ENCODE peak calls at places on chromosomes 6 and 20, in five cellular contexts. B is pancreas, Y is mucosa of descending colon, H is uterus, L is mammary epithelial cell. Z is an unnamed sample.

GRCh38 chr6:20791932-20792331 is 257.7 kb downstream of the CDKAL1 start:
- DNase-seq in H (no peak), L (no peak), B (no peak), Y (no peak), Z (no peak)

GRCh38 chr6:170025341-170026271 is 265.3 kb downstream of the DLL1 start:
- DNase-seq in L (peak; percentile 1), B (no peak), Y (no peak), H (peak; percentile 13), Z (no peak)

GRCh38 chr20:21396921-21397340 is 395 bp downstream of the NKX2-4 start:
- DNase-seq in Y (peak; percentile 25), B (peak; percentile 19), L (no peak), H (no peak), Z (no peak)

GRCh38 chr6:84078335-84078734 is 44.8 kb downstream of the MRAP2 start:
- DNase-seq in Y (no peak), L (no peak), B (no peak), H (no peak), Z (no peak)

GRCh38 chr6:150116195-150116800 is 26.5 kb upstream of the PPP1R14C start:
- DNase-seq in L (peak; percentile 69), Y (no peak), H (no peak), B (no peak), Z (no peak)

GRCh38 chr6:167543602-167544506 is 219.0 kb downstream of the TTLL2 start:
- DNase-seq in Y (no peak), L (no peak), B (no peak), H (peak; percentile 74), Z (no peak)

GRCh38 chr6:13099771-13100170 is 228.6 kb downstream of the TBC1D7 start:
- DNase-seq in Y (no peak), H (no peak), B (no peak), L (no peak), Z (no peak)

GRCh38 chr6:95094751-95095150 is 482.6 kb upstream of the MANEA start:
- DNase-seq in Y (no peak), B (no peak), H (no peak), L (peak; percentile 68), Z (peak; percentile 4)

GRCh38 chr6:108727966-108728730 is 120.1 kb upstream of the ARMC2 start:
- DNase-seq in H (no peak), Y (no peak), B (no peak), L (no peak), Z (no peak)

GRCh38 chr6:139247618-139248017 is 44.2 kb downstream of the TXLNB start:
- DNase-seq in Y (no peak), L (no peak), B (no peak), H (no peak), Z (no peak)

DNA sequence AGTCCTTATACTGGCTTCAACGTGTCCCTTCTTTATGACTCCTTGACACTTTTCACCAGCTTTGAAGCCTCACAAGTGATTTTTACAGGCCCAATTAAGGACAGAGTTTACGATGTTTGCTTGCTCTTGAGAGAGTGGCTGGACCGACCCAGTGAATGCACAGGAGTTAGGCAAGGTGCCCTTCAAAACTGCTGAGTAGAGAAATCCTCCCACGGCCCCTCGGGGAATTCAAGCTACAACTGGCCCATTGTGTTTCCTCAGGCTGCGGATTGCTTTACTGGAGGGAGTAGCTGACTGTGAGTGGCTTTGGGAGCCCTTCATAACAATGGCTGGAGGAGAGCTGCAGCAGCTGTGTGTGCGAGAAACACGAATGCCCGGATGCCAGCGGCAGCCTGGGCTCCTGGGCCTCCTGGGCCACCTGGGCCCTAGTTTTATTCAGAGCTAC is 50.0 kb downstream of the SGK1 start:
- DNase-seq in Y (peak; percentile 28), L (no peak), H (peak; percentile 28), B (no peak), Z (no peak)
- TF ChIP-seq CTCF in Y (no peak), L (no peak), H (no peak), B (no peak), Z (no peak)

GRCh38 chr20:45347297-45347935 is 808 bp downstream of the SDC4 start:
- DNase-seq in L (no peak), Y (no peak), H (no peak), B (peak; percentile 62), Z (no peak)
- H3K4me3 ChIP-seq in L (peak overlapping the region; percentile 87), Y (peak overlapping the region; percentile 69), H (peak overlapping the region; percentile 78), B (peak overlapping the region; percentile 45), Z (peak overlapping the region; percentile 90)

DNA sequence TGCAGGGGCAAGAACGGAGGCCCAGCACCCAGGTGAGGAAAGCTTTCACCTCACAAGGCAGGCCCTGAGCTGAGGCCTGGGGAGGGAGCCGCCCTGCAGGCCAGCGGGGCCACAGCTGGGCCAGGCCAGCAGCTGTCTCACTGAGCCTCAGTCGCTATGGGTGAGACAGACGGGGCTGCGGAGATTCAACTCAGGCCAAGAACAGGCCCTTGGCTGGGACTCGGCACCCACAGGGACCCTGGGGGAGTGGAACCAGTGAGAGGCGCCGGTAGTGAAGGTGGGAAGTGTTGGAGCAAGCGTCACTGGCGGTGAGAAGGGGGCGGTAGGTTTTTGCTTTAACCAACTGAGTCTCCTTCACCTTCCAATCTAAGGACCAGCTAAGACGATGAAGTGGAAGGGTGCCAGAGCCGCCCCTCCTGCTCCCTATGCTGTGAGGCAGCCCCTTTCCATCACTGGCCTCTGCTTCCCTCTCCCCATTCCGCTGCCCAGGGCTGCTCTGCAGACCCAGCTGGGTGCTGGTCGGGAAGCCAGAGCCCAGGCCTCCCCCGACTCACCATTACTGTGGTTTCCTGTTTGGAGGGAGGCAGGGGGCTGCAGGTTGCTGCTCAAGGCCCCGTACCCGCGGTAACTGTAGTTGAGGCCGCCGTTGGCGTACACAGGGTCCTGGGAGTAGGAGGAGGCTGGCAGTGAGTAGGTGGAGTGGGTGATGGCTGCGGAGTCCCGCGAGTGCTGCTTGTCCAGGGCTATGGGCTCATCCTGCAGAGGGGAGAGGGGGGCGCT is 93.7 kb downstream of the ASXL1 start:
- DNase-seq in L (no peak), B (peak; percentile 34), H (no peak), Y (no peak), Z (no peak)
- TF ChIP-seq CTCF in L (no peak), B (no peak), H (no peak), Y (no peak), Z (no peak)

GRCh38 chr6:30074331-30075093 is 1.1 kb downstream of the RNF39 start:
- DNase-seq in Y (no peak), B (peak; percentile 42), L (no peak), H (no peak), Z (no peak)
- H3K4me3 ChIP-seq in Y (no peak overlapping the region), B (peak overlapping the region; percentile 26), L (peak overlapping the region; percentile 74), H (peak overlapping the region; percentile 7), Z (peak overlapping the region; percentile 15)

GRCh38 chr20:58512808-58513552 is 2.2 kb downstream of the APCDD1L start:
- DNase-seq in B (no peak), Y (no peak), H (no peak), L (no peak), Z (no peak)
- TF ChIP-seq CTCF in B (no peak), Y (no peak), H (no peak), L (no peak), Z (no peak)

GRCh38 chr6:26555505-26556262 is 17.5 kb downstream of the HMGN4 start:
- DNase-seq in L (peak; percentile 15), H (no peak), Y (no peak), B (no peak), Z (no peak)
- H3K4me3 ChIP-seq in L (no peak overlapping the region), H (peak overlapping the region; percentile 1), Y (no peak overlapping the region), B (no peak overlapping the region), Z (peak overlapping the region; percentile 59)

GRCh38 chr6:1043458-1043836 is 268.5 kb upstream of the FOXQ1 start:
- DNase-seq in Y (no peak), H (no peak), B (no peak), L (no peak), Z (no peak)

GRCh38 chr6:1047926-1048595 is 263.8 kb upstream of the FOXQ1 start:
- DNase-seq in H (no peak), Y (no peak), B (no peak), L (no peak), Z (no peak)

GRCh38 chr6:1042583-1043457 is 269.1 kb upstream of the FOXQ1 start:
- DNase-seq in L (no peak), Y (no peak), B (no peak), H (no peak), Z (no peak)

GRCh38 chr6:1045239-1045638 is 266.7 kb upstream of the FOXQ1 start:
- DNase-seq in L (no peak), B (no peak), Y (no peak), H (no peak), Z (no peak)

GRCh38 chr6:1044040-1044836 is 267.7 kb upstream of the FOXQ1 start:
- DNase-seq in L (no peak), Y (no peak), H (no peak), B (no peak), Z (no peak)
- TF ChIP-seq CTCF in L (no peak), Y (no peak), H (no peak), B (no peak), Z (no peak)

DNA sequence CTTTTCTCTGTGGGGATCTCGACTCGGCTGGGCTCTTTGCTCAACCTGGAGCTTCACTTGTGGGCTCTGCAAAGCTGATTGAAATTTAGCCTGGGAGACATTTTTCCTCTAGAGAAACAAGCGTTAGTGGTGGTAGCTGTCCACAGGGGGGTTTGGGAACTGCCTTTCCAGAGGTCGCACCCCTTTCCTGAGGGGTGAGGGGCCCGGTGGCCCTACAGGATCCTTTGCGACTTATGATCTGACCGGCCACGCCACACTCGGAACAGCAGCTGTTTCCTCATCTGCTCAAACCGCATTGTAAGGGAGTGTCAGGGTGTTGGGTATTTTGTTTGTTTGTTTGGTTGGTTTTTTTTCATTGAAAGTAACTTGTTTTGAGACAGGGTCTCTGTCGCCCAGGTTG is 21.0 kb downstream of the PNLDC1 start:
- DNase-seq in H (no peak), Y (no peak), L (no peak), B (no peak), Z (no peak)
- H3K4me3 ChIP-seq in H (no peak overlapping the region), Y (no peak overlapping the region), L (no peak overlapping the region), B (no peak overlapping the region), Z (no peak overlapping the region)

GRCh38 chr20:15654208-15654649 is 919.0 kb downstream of the KIF16B start:
- DNase-seq in Y (no peak), B (no peak), H (no peak), L (peak; percentile 55), Z (no peak)
- TF ChIP-seq CTCF in Y (peak; percentile 59), B (peak; percentile 47), H (peak; percentile 12), L (peak; percentile 75), Z (peak; percentile 54)

GRCh38 chr6:41503841-41504525 is 42.2 kb upstream of the FOXP4 start:
- DNase-seq in Y (no peak), L (peak; percentile 16), H (peak; percentile 51), B (no peak), Z (no peak)
- H3K4me3 ChIP-seq in Y (no peak overlapping the region), L (no peak overlapping the region), H (peak overlapping the region; percentile 46), B (peak overlapping the region; percentile 10), Z (peak overlapping the region; percentile 22)